ENCODE peak calls at places on chromosomes 12 and 14, in seven cellular contexts. One of them, this sample, is unnamed.

GRCh38 chr14:71497645-71498086 is 434.6 kb upstream of the RGS6 start:
- DNase-seq in prostate gland: no peak
- DNase-seq in HCT116: no peak
- DNase-seq in SK-N-MC: no peak
- DNase-seq in GM12892: peak
- DNase-seq in breast epithelium: no peak
- DNase-seq in stomach: no peak
- DNase-seq in this sample: peak

GRCh38 chr14:70665448-70666363 is 24.0 kb downstream of the TTC9 start:
- DNase-seq in prostate gland: peak
- DNase-seq in HCT116: peak
- DNase-seq in SK-N-MC: no peak
- DNase-seq in GM12892: peak
- DNase-seq in breast epithelium: peak
- DNase-seq in stomach: peak
- DNase-seq in this sample: peak

GRCh38 chr12:24743891-24744793 is 204.8 kb downstream of the BCAT1 start:
- DNase-seq in prostate gland: no peak
- DNase-seq in HCT116: no peak
- DNase-seq in SK-N-MC: no peak
- DNase-seq in GM12892: no peak
- DNase-seq in breast epithelium: no peak
- DNase-seq in stomach: no peak
- DNase-seq in this sample: no peak

GRCh38 chr12:96015672-96016071 is 19.5 kb upstream of the HAL start:
- DNase-seq in prostate gland: no peak
- DNase-seq in HCT116: no peak
- DNase-seq in SK-N-MC: no peak
- DNase-seq in GM12892: no peak
- DNase-seq in breast epithelium: no peak
- DNase-seq in stomach: peak
- DNase-seq in this sample: no peak

GRCh38 chr12:132289356-132290202 is 39.8 kb downstream of the GALNT9 start:
- DNase-seq in prostate gland: peak
- DNase-seq in HCT116: no peak
- DNase-seq in SK-N-MC: no peak
- DNase-seq in GM12892: no peak
- DNase-seq in breast epithelium: no peak
- DNase-seq in stomach: no peak
- DNase-seq in this sample: no peak

GRCh38 chr14:20848316-20848954 is 42.8 kb upstream of the RNASE3 start:
- DNase-seq in prostate gland: no peak
- DNase-seq in HCT116: peak
- DNase-seq in SK-N-MC: no peak
- DNase-seq in GM12892: no peak
- DNase-seq in breast epithelium: no peak
- DNase-seq in stomach: no peak
- DNase-seq in this sample: no peak

GRCh38 chr12:26499979-26500640 is 304.7 kb downstream of the SSPN start:
- DNase-seq in prostate gland: no peak
- DNase-seq in HCT116: no peak
- DNase-seq in SK-N-MC: no peak
- DNase-seq in GM12892: no peak
- DNase-seq in breast epithelium: no peak
- DNase-seq in stomach: no peak
- DNase-seq in this sample: no peak

GRCh38 chr14:56195727-56196126 is 77.5 kb downstream of the PELI2 start:
- DNase-seq in prostate gland: no peak
- DNase-seq in HCT116: no peak
- DNase-seq in SK-N-MC: no peak
- DNase-seq in GM12892: peak
- DNase-seq in breast epithelium: no peak
- DNase-seq in stomach: no peak
- DNase-seq in this sample: no peak

GRCh38 chr14:68328509-68328908 is 464.4 kb downstream of the ZFP36L1 start:
- DNase-seq in prostate gland: no peak
- DNase-seq in HCT116: no peak
- DNase-seq in SK-N-MC: no peak
- DNase-seq in GM12892: no peak
- DNase-seq in breast epithelium: no peak
- DNase-seq in stomach: no peak
- DNase-seq in this sample: no peak

GRCh38 chr14:33568935-33569579 is 381.8 kb downstream of the EGLN3 start:
- DNase-seq in prostate gland: no peak
- DNase-seq in HCT116: no peak
- DNase-seq in SK-N-MC: no peak
- DNase-seq in GM12892: no peak
- DNase-seq in breast epithelium: no peak
- DNase-seq in stomach: no peak
- DNase-seq in this sample: no peak

GRCh38 chr12:97456792-97457191 is 5.8 kb upstream of the RMST start:
- DNase-seq in prostate gland: no peak
- DNase-seq in HCT116: no peak
- DNase-seq in SK-N-MC: no peak
- DNase-seq in GM12892: no peak
- DNase-seq in breast epithelium: no peak
- DNase-seq in stomach: no peak
- DNase-seq in this sample: no peak

GRCh38 chr12:113371808-113372207 is 13.4 kb downstream of the PLBD2 start:
- DNase-seq in prostate gland: no peak
- DNase-seq in HCT116: no peak
- DNase-seq in SK-N-MC: no peak
- DNase-seq in GM12892: no peak
- DNase-seq in breast epithelium: no peak
- DNase-seq in stomach: no peak
- DNase-seq in this sample: no peak

GRCh38 chr14:93281937-93282336 is 50.9 kb downstream of the BTBD7 start:
- DNase-seq in prostate gland: no peak
- DNase-seq in HCT116: no peak
- DNase-seq in SK-N-MC: no peak
- DNase-seq in GM12892: no peak
- DNase-seq in breast epithelium: no peak
- DNase-seq in stomach: no peak
- DNase-seq in this sample: no peak

GRCh38 chr14:105432657-105433056 is 13.0 kb downstream of the MTA1 start:
- DNase-seq in prostate gland: no peak
- DNase-seq in HCT116: no peak
- DNase-seq in SK-N-MC: no peak
- DNase-seq in GM12892: no peak
- DNase-seq in breast epithelium: no peak
- DNase-seq in stomach: no peak
- DNase-seq in this sample: no peak

GRCh38 chr14:95359974-95360826 is 40.5 kb upstream of the CLMN start:
- DNase-seq in prostate gland: no peak
- DNase-seq in HCT116: no peak
- DNase-seq in SK-N-MC: no peak
- DNase-seq in GM12892: no peak
- DNase-seq in breast epithelium: no peak
- DNase-seq in stomach: peak
- DNase-seq in this sample: no peak

GRCh38 chr14:85310491-85311272 is 219.3 kb upstream of the FLRT2 start:
- DNase-seq in prostate gland: no peak
- DNase-seq in HCT116: no peak
- DNase-seq in SK-N-MC: no peak
- DNase-seq in GM12892: no peak
- DNase-seq in breast epithelium: no peak
- DNase-seq in stomach: no peak
- DNase-seq in this sample: no peak

GRCh38 chr12:2337031-2338010 is 284.5 kb downstream of the CACNA1C start:
- DNase-seq in prostate gland: no peak
- DNase-seq in HCT116: no peak
- DNase-seq in SK-N-MC: no peak
- DNase-seq in GM12892: no peak
- DNase-seq in breast epithelium: no peak
- DNase-seq in stomach: no peak
- DNase-seq in this sample: no peak

GRCh38 chr14:77181603-77182437 is at the start of gene TMEM63C:
- DNase-seq in prostate gland: no peak
- DNase-seq in HCT116: peak
- DNase-seq in SK-N-MC: no peak
- DNase-seq in GM12892: peak
- DNase-seq in breast epithelium: peak
- DNase-seq in stomach: peak
- DNase-seq in this sample: peak

GRCh38 chr14:34781242-34781641 is 66.8 kb upstream of the CFL2 start:
- DNase-seq in prostate gland: no peak
- DNase-seq in HCT116: no peak
- DNase-seq in SK-N-MC: no peak
- DNase-seq in GM12892: no peak
- DNase-seq in breast epithelium: no peak
- DNase-seq in stomach: no peak
- DNase-seq in this sample: no peak

GRCh38 chr12:1350055-1350933 is 244.1 kb downstream of the FBXL14 start:
- DNase-seq in prostate gland: peak
- DNase-seq in HCT116: no peak
- DNase-seq in SK-N-MC: no peak
- DNase-seq in GM12892: no peak
- DNase-seq in breast epithelium: no peak
- DNase-seq in stomach: no peak
- DNase-seq in this sample: no peak

GRCh38 chr12:79251356-79251755 is 386.8 kb downstream of the SYT1 start:
- DNase-seq in prostate gland: no peak
- DNase-seq in HCT116: no peak
- DNase-seq in SK-N-MC: no peak
- DNase-seq in GM12892: no peak
- DNase-seq in breast epithelium: no peak
- DNase-seq in stomach: no peak
- DNase-seq in this sample: no peak

GRCh38 chr12:31279525-31279924 is 46.4 kb downstream of the SINHCAF start:
- DNase-seq in prostate gland: no peak
- DNase-seq in HCT116: no peak
- DNase-seq in SK-N-MC: no peak
- DNase-seq in GM12892: no peak
- DNase-seq in breast epithelium: no peak
- DNase-seq in stomach: no peak
- DNase-seq in this sample: no peak
- TF ChIP-seq POLR2AphosphoS5 in prostate gland: no peak
- TF ChIP-seq POLR2AphosphoS5 in HCT116: no peak
- TF ChIP-seq POLR2AphosphoS5 in SK-N-MC: no peak
- TF ChIP-seq POLR2AphosphoS5 in GM12892: peak
- TF ChIP-seq POLR2AphosphoS5 in breast epithelium: no peak
- TF ChIP-seq POLR2AphosphoS5 in stomach: no peak
- TF ChIP-seq POLR2AphosphoS5 in this sample: no peak

GRCh38 chr14:75307700-75308379 is 29.2 kb downstream of the FOS start:
- DNase-seq in prostate gland: peak
- DNase-seq in HCT116: peak
- DNase-seq in SK-N-MC: no peak
- DNase-seq in GM12892: peak
- DNase-seq in breast epithelium: peak
- DNase-seq in stomach: peak
- DNase-seq in this sample: peak

GRCh38 chr14:75315143-75315542 is 36.5 kb downstream of the FOS start:
- DNase-seq in prostate gland: peak
- DNase-seq in HCT116: no peak
- DNase-seq in SK-N-MC: no peak
- DNase-seq in GM12892: no peak
- DNase-seq in breast epithelium: no peak
- DNase-seq in stomach: peak
- DNase-seq in this sample: no peak

GRCh38 chr14:75306917-75307699 is 28.5 kb downstream of the FOS start:
- DNase-seq in prostate gland: no peak
- DNase-seq in HCT116: peak
- DNase-seq in SK-N-MC: no peak
- DNase-seq in GM12892: peak
- DNase-seq in breast epithelium: no peak
- DNase-seq in stomach: no peak
- DNase-seq in this sample: peak

DNA sequence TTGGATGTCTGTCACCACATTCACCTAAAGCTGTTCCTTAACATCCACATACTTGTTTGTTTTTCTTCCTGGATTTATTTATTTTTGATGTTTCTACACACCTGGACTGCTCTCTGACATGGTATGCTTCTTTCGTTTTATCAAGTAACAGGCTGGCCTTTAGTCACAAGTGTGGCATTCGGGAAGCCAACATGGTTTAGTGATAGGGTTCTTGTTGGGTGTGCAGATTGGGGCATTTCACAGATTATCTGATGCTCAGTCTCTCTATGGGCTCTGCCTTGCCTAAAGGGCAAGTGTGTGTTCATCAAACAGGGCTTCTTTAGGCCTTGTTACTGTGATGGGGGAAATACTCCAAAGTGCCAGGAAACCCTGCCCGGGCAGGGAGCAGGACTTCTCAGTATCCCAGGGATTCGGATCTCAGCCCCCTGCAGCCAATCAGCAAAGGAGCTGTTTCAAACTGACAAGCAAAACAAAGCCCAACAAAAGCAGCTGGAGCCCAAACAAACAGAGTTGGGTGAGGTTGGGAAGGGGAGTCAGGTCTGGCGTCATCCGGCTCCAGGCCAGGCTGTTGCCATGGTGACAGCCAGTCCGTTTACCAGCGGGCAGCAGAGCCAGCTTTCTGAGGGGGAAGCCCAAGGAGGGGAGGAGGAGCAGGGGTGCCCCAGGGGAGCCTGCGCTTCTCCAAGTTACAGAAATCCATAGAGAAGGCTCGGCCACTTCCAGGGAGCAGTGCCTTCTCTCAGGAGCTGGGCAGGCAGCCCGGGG is 31.8 kb downstream of the FOS start:
- DNase-seq in prostate gland: peak
- DNase-seq in HCT116: no peak
- DNase-seq in SK-N-MC: no peak
- DNase-seq in GM12892: no peak
- DNase-seq in breast epithelium: peak
- DNase-seq in stomach: peak
- DNase-seq in this sample: no peak
- TF ChIP-seq POLR2AphosphoS5 in prostate gland: peak
- TF ChIP-seq POLR2AphosphoS5 in HCT116: no peak
- TF ChIP-seq POLR2AphosphoS5 in SK-N-MC: no peak
- TF ChIP-seq POLR2AphosphoS5 in GM12892: no peak
- TF ChIP-seq POLR2AphosphoS5 in breast epithelium: peak
- TF ChIP-seq POLR2AphosphoS5 in stomach: peak
- TF ChIP-seq POLR2AphosphoS5 in this sample: no peak

DNA sequence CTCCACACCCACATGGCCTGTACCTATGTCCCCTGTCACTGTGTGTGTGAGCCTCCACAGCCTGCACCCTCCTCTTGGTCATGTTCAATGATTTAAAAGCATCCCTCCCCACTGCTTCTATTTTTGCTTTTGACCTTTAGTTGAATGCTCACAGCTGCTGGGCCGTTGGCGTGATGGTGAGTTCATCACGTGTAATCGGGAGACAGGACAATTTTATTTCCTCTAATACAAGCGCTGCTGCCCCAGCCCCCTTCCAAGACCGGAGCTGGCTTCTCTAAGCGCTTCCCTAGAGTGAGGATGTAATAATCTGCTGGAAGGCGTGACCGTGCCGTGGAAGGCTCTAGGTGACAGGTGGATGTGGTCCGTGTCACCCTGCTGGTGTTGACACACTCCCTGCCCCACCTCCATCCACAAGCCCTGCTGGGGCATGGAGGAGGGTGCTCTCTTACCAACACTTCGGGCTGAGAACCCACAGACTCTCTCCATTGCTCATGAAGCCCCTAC is 25.4 kb downstream of the CCDC85C start:
- DNase-seq in prostate gland: peak
- DNase-seq in HCT116: no peak
- DNase-seq in SK-N-MC: no peak
- DNase-seq in GM12892: no peak
- DNase-seq in breast epithelium: no peak
- DNase-seq in stomach: no peak
- DNase-seq in this sample: no peak
- TF ChIP-seq POLR2AphosphoS5 in prostate gland: peak
- TF ChIP-seq POLR2AphosphoS5 in HCT116: no peak
- TF ChIP-seq POLR2AphosphoS5 in SK-N-MC: no peak
- TF ChIP-seq POLR2AphosphoS5 in GM12892: no peak
- TF ChIP-seq POLR2AphosphoS5 in breast epithelium: no peak
- TF ChIP-seq POLR2AphosphoS5 in stomach: no peak
- TF ChIP-seq POLR2AphosphoS5 in this sample: no peak

GRCh38 chr12:111775205-111776193 is 8.8 kb downstream of the ALDH2 start:
- DNase-seq in prostate gland: peak
- DNase-seq in HCT116: no peak
- DNase-seq in SK-N-MC: no peak
- DNase-seq in GM12892: no peak
- DNase-seq in breast epithelium: peak
- DNase-seq in stomach: peak
- DNase-seq in this sample: peak
- TF ChIP-seq POLR2AphosphoS5 in prostate gland: peak
- TF ChIP-seq POLR2AphosphoS5 in HCT116: no peak
- TF ChIP-seq POLR2AphosphoS5 in SK-N-MC: no peak
- TF ChIP-seq POLR2AphosphoS5 in GM12892: peak
- TF ChIP-seq POLR2AphosphoS5 in breast epithelium: no peak
- TF ChIP-seq POLR2AphosphoS5 in stomach: peak
- TF ChIP-seq POLR2AphosphoS5 in this sample: no peak